ENCODE peak calls at places on chromosomes 3 and 15, in four cellular contexts. One of them, this sample, is unnamed.
A peak's percentile ranks its signal among the peaks of the same experiment; 100 is the strongest.

GRCh38 chr3:51670053-51670666 is 892 bp upstream of the TEX264 start:
- DNase-seq in IMR-90: no peak
- DNase-seq in AG04450: no peak
- DNase-seq in lower leg skin: no peak
- DNase-seq in this sample: no peak

GRCh38 chr3:41328916-41329315 is 129.6 kb downstream of the CTNNB1 start:
- DNase-seq in lower leg skin: no peak
- DNase-seq in AG04450: no peak
- DNase-seq in IMR-90: peak; percentile 38
- DNase-seq in this sample: no peak

GRCh38 chr15:33074942-33075341 is 119.6 kb downstream of the FMN1 start:
- DNase-seq in AG04450: no peak
- DNase-seq in lower leg skin: no peak
- DNase-seq in IMR-90: no peak
- DNase-seq in this sample: no peak

GRCh38 chr15:32790352-32790999 is 72.7 kb downstream of the GREM1 start:
- DNase-seq in AG04450: peak; percentile 43
- DNase-seq in IMR-90: peak; percentile 79
- DNase-seq in lower leg skin: no peak
- DNase-seq in this sample: no peak

GRCh38 chr3:114623420-114624046 is 329.7 kb downstream of the TIGIT start:
- DNase-seq in AG04450: no peak
- DNase-seq in lower leg skin: no peak
- DNase-seq in IMR-90: no peak
- DNase-seq in this sample: no peak

GRCh38 chr15:29034593-29035364 is 149.0 kb downstream of the APBA2 start:
- DNase-seq in AG04450: no peak
- DNase-seq in lower leg skin: no peak
- DNase-seq in IMR-90: no peak
- DNase-seq in this sample: no peak

GRCh38 chr3:14141602-14142315 is 16.9 kb downstream of the TMEM43 start:
- DNase-seq in IMR-90: no peak
- DNase-seq in AG04450: no peak
- DNase-seq in lower leg skin: no peak
- DNase-seq in this sample: no peak

GRCh38 chr3:127170794-127171193 is 22.1 kb upstream of the PRR23E start:
- DNase-seq in lower leg skin: no peak
- DNase-seq in AG04450: no peak
- DNase-seq in IMR-90: peak; percentile 64
- DNase-seq in this sample: no peak

GRCh38 chr15:71103102-71103676 is 12.1 kb upstream of the THSD4 start:
- DNase-seq in IMR-90: peak; percentile 68
- DNase-seq in AG04450: no peak
- DNase-seq in lower leg skin: no peak
- DNase-seq in this sample: peak; percentile 34

GRCh38 chr15:36329592-36329991 is 249.8 kb upstream of the CDIN1 start:
- DNase-seq in IMR-90: no peak
- DNase-seq in lower leg skin: no peak
- DNase-seq in AG04450: no peak
- DNase-seq in this sample: no peak

GRCh38 chr15:64665179-64665578 is 110.2 kb downstream of the RBPMS2 start:
- DNase-seq in lower leg skin: no peak
- DNase-seq in IMR-90: no peak
- DNase-seq in AG04450: no peak
- DNase-seq in this sample: no peak

GRCh38 chr15:37517506-37517905 is 416.9 kb upstream of the TMCO5A start:
- DNase-seq in AG04450: no peak
- DNase-seq in lower leg skin: no peak
- DNase-seq in IMR-90: no peak
- DNase-seq in this sample: no peak

GRCh38 chr15:74406992-74407705 is 26.6 kb downstream of the SEMA7A start:
- DNase-seq in lower leg skin: no peak
- DNase-seq in IMR-90: peak; percentile 93
- DNase-seq in AG04450: peak; percentile 74
- DNase-seq in this sample: no peak

GRCh38 chr15:53072077-53072476 is 281.9 kb upstream of the ONECUT1 start:
- DNase-seq in AG04450: no peak
- DNase-seq in lower leg skin: peak; percentile 59
- DNase-seq in IMR-90: peak; percentile 8
- DNase-seq in this sample: no peak

GRCh38 chr15:29945943-29946591 is 123.8 kb upstream of the TJP1 start:
- DNase-seq in AG04450: no peak
- DNase-seq in lower leg skin: no peak
- DNase-seq in IMR-90: peak; percentile 58
- DNase-seq in this sample: no peak

GRCh38 chr3:57110214-57110613 is 49.8 kb downstream of the SPATA12 start:
- DNase-seq in IMR-90: no peak
- DNase-seq in lower leg skin: no peak
- DNase-seq in AG04450: no peak
- DNase-seq in this sample: no peak

GRCh38 chr3:57108684-57109083 is 48.2 kb downstream of the SPATA12 start:
- DNase-seq in lower leg skin: no peak
- DNase-seq in AG04450: no peak
- DNase-seq in IMR-90: no peak
- DNase-seq in this sample: no peak

GRCh38 chr3:57110797-57111196 is 50.3 kb downstream of the SPATA12 start:
- DNase-seq in AG04450: no peak
- DNase-seq in IMR-90: no peak
- DNase-seq in lower leg skin: no peak
- DNase-seq in this sample: no peak

GRCh38 chr3:57109437-57110199 is 49.2 kb downstream of the SPATA12 start:
- DNase-seq in IMR-90: no peak
- DNase-seq in lower leg skin: no peak
- DNase-seq in AG04450: no peak
- DNase-seq in this sample: no peak

DNA sequence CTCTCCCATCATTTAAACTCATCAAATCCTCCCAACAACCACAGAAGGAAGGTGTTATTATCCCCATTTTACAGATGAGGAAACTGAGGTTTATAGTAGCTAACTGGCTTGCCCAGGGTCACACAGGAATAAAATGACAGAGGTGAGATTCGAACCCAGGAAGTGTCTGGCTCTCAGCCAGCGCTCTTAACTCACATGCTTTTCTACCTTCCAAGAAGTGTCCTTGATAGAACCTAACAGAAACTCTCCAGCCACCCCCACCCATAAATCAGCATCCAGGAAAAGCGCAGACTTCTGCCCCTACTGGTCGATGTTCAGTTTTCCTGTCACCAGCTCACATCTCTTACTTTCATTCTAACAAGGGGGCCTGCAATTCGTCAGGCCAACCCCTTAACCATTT is 51.7 kb downstream of the SPATA12 start:
- DNase-seq in IMR-90: no peak
- DNase-seq in lower leg skin: no peak
- DNase-seq in AG04450: no peak
- DNase-seq in this sample: no peak
- TF ChIP-seq CTCF in IMR-90: no peak
- TF ChIP-seq CTCF in lower leg skin: no peak
- TF ChIP-seq CTCF in AG04450: peak; percentile 15
- TF ChIP-seq CTCF in this sample: peak; percentile 23

GRCh38 chr15:72180771-72181324 is 16.7 kb downstream of the GRAMD2A start:
- DNase-seq in IMR-90: no peak
- DNase-seq in lower leg skin: no peak
- DNase-seq in AG04450: no peak
- DNase-seq in this sample: no peak

GRCh38 chr15:72183781-72184164 is 13.8 kb downstream of the GRAMD2A start:
- DNase-seq in AG04450: no peak
- DNase-seq in IMR-90: no peak
- DNase-seq in lower leg skin: no peak
- DNase-seq in this sample: no peak

GRCh38 chr15:72182673-72183072 is 14.9 kb downstream of the GRAMD2A start:
- DNase-seq in AG04450: no peak
- DNase-seq in lower leg skin: no peak
- DNase-seq in IMR-90: no peak
- DNase-seq in this sample: no peak

GRCh38 chr15:72182244-72182643 is 15.3 kb downstream of the GRAMD2A start:
- DNase-seq in IMR-90: no peak
- DNase-seq in AG04450: no peak
- DNase-seq in lower leg skin: no peak
- DNase-seq in this sample: no peak

GRCh38 chr15:72184165-72184811 is 13.3 kb downstream of the GRAMD2A start:
- DNase-seq in lower leg skin: no peak
- DNase-seq in AG04450: no peak
- DNase-seq in IMR-90: no peak
- DNase-seq in this sample: no peak
- TF ChIP-seq CTCF in lower leg skin: no peak
- TF ChIP-seq CTCF in AG04450: no peak
- TF ChIP-seq CTCF in IMR-90: no peak
- TF ChIP-seq CTCF in this sample: no peak

GRCh38 chr3:120642368-120642948 is 39.6 kb downstream of the HGD start:
- DNase-seq in lower leg skin: no peak
- DNase-seq in IMR-90: peak; percentile 90
- DNase-seq in AG04450: peak; percentile 58
- DNase-seq in this sample: no peak
- TF ChIP-seq CTCF in lower leg skin: no peak
- TF ChIP-seq CTCF in IMR-90: peak; percentile 7
- TF ChIP-seq CTCF in AG04450: peak; percentile 26
- TF ChIP-seq CTCF in this sample: no peak

DNA sequence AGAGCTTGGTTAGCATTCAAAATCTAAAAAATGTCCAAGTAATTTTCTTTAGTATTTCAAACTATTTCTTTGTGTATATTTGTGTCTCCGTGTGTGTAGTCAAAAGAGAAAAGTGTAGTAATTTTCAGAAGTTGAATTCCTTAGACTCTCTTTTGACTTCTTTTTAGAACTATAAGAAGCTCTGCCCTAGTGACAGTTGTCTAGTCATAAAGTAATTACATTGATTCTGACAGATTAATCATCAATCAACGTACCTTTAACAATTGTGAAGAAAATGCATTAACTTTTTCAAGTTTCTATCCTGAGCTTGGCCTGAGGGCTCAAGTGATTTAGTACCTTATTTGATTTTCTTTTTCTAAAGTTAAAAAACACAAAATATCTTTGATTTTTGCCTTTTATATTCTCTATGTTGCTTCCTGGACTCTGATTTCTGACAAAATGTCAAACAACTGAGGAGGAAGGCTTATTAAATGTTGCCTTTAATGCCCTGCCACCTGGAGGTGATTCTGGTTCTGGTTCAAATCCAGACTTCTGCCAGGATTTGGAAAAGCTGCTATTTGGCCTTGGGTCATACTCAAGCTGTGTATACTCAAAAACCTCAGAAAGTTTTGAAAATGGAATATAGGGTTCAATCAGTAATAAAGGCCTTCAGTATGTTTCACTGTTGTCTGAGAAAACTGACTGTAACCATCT is 653.6 kb downstream of the NSUN3 start:
- DNase-seq in AG04450: no peak
- DNase-seq in IMR-90: no peak
- DNase-seq in lower leg skin: no peak
- DNase-seq in this sample: no peak
- TF ChIP-seq CTCF in AG04450: no peak
- TF ChIP-seq CTCF in IMR-90: no peak
- TF ChIP-seq CTCF in lower leg skin: no peak
- TF ChIP-seq CTCF in this sample: peak; percentile 10

DNA sequence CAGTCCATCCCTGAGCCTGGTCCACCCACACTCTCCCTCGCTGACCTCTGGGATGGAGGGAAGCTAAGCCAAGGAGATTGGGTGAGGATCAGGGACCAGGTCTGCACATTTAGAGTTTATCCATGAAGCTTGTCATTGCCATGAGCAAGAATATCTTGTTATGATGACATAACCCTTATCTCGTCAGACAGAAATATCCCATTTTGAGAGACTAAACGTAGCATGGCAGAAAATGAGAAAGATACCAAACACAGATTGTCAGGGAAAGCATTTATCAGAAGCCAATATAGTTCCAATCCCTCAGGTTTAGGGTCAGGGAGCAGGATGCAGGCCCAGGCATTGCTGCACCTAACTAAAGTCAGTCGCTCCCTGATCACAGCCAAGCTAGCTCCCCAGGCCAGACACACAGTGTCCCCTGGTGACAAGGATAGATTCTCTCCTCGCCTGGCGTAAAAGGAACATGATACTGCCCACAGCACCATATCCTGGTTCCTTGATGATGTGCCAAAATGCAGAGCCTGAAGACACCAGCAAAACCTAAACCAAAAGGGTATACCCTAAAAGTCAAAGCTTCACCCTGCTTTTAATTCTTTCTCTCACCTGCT is 66.9 kb downstream of the DCLK3 start:
- DNase-seq in lower leg skin: no peak
- DNase-seq in IMR-90: no peak
- DNase-seq in AG04450: no peak
- DNase-seq in this sample: no peak
- TF ChIP-seq CTCF in lower leg skin: no peak
- TF ChIP-seq CTCF in IMR-90: peak; percentile 2
- TF ChIP-seq CTCF in AG04450: no peak
- TF ChIP-seq CTCF in this sample: no peak

DNA sequence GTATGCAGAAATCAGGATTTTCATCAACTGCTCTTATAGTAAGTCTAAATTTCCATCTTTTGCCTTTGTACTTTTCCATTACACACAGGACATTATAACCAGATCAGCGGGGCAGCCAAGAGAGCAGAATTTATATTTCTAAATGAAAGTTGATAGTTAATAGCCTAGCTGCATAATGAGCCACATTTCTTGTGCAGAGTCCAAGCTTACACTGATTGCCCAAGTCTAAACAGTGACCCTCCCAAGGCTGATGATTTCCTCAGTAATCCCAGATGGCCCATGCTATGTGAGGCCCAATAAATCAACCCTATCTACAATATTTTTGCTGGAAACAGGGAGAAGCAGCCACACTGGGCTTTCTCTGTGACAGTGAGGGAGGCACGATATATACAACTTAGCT is 475.8 kb upstream of the KCNMB2 start:
- DNase-seq in IMR-90: peak; percentile 71
- DNase-seq in lower leg skin: peak; percentile 47
- DNase-seq in AG04450: peak; percentile 48
- DNase-seq in this sample: no peak
- TF ChIP-seq CTCF in IMR-90: no peak
- TF ChIP-seq CTCF in lower leg skin: no peak
- TF ChIP-seq CTCF in AG04450: no peak
- TF ChIP-seq CTCF in this sample: no peak

GRCh38 chr15:84816694-84817460 is at the start of gene ALPK3:
- DNase-seq in lower leg skin: no peak
- DNase-seq in AG04450: no peak
- DNase-seq in IMR-90: no peak
- DNase-seq in this sample: no peak
- TF ChIP-seq CTCF in lower leg skin: no peak
- TF ChIP-seq CTCF in AG04450: no peak
- TF ChIP-seq CTCF in IMR-90: no peak
- TF ChIP-seq CTCF in this sample: no peak

DNA sequence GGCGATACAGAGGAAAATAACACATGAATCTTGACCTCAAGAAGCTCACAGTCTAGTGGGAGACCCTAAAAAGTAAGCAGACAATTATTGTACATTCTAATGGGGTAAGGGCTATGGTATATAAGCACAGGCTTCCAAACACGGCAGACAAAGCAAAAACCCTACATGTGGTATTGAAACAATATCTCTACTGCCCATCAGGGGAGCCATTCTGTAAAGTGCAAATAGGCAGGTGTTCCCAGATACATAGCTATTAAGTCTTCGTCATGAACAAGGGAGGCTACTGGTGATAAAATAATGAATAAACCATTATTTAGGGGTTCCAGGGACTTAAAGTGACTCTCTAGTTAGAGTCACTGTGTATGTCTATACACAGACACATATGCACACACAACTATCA is 38.6 kb upstream of the ASB14 start:
- DNase-seq in AG04450: no peak
- DNase-seq in lower leg skin: no peak
- DNase-seq in IMR-90: no peak
- DNase-seq in this sample: no peak
- TF ChIP-seq CTCF in AG04450: no peak
- TF ChIP-seq CTCF in lower leg skin: no peak
- TF ChIP-seq CTCF in IMR-90: no peak
- TF ChIP-seq CTCF in this sample: no peak